ENCODE peak calls at places on chromosomes 4 and X, in eight cellular contexts. One of them, this sample, is unnamed.
A peak's percentile ranks its signal among the peaks of the same experiment; 100 is the strongest.

GRCh38 chr4:86640469-86640868 is 46.4 kb downstream of the PTPN13 start:
- DNase-seq in right lobe of liver: no peak
- DNase-seq in K562: no peak
- DNase-seq in MM.1S: no peak
- DNase-seq in choroid plexus epithelial cell: no peak
- DNase-seq in IMR-90: peak; percentile 61
- DNase-seq in astrocyte of the cerebellum: no peak
- DNase-seq in GM23338: no peak
- DNase-seq in this sample: peak; percentile 1

GRCh38 chr4:153535735-153536494 is 69.8 kb downstream of the TMEM131L start:
- DNase-seq in GM23338: peak; percentile 64
- DNase-seq in K562: no peak
- DNase-seq in MM.1S: no peak
- DNase-seq in astrocyte of the cerebellum: no peak
- DNase-seq in choroid plexus epithelial cell: no peak
- DNase-seq in right lobe of liver: no peak
- DNase-seq in IMR-90: peak; percentile 22
- DNase-seq in this sample: no peak

GRCh38 chr4:188006285-188006848 is 10.8 kb downstream of the ZFP42 start:
- DNase-seq in right lobe of liver: no peak
- DNase-seq in MM.1S: no peak
- DNase-seq in GM23338: no peak
- DNase-seq in IMR-90: no peak
- DNase-seq in choroid plexus epithelial cell: no peak
- DNase-seq in astrocyte of the cerebellum: no peak
- DNase-seq in K562: no peak
- DNase-seq in this sample: no peak

GRCh38 chr4:53019485-53020382 is 157.6 kb downstream of the RASL11B start:
- DNase-seq in right lobe of liver: no peak
- DNase-seq in choroid plexus epithelial cell: peak; percentile 83
- DNase-seq in IMR-90: peak; percentile 71
- DNase-seq in astrocyte of the cerebellum: no peak
- DNase-seq in MM.1S: no peak
- DNase-seq in K562: peak; percentile 24
- DNase-seq in GM23338: no peak
- DNase-seq in this sample: no peak

GRCh38 chrX:1468250-1468772 is 15.6 kb upstream of the ASMTL start:
- DNase-seq in GM23338: no peak
- DNase-seq in IMR-90: no peak
- DNase-seq in right lobe of liver: no peak
- DNase-seq in choroid plexus epithelial cell: peak; percentile 37
- DNase-seq in K562: no peak
- DNase-seq in MM.1S: peak; percentile 90
- DNase-seq in astrocyte of the cerebellum: no peak
- DNase-seq in this sample: peak; percentile 31

GRCh38 chr4:17055788-17056187 is 157.3 kb upstream of the LDB2 start:
- DNase-seq in right lobe of liver: no peak
- DNase-seq in choroid plexus epithelial cell: peak; percentile 96
- DNase-seq in MM.1S: no peak
- DNase-seq in K562: no peak
- DNase-seq in GM23338: no peak
- DNase-seq in astrocyte of the cerebellum: no peak
- DNase-seq in IMR-90: peak; percentile 97
- DNase-seq in this sample: peak; percentile 95

GRCh38 chr4:113476800-113477199 is 284.7 kb downstream of the CAMK2D start:
- DNase-seq in choroid plexus epithelial cell: no peak
- DNase-seq in right lobe of liver: no peak
- DNase-seq in astrocyte of the cerebellum: no peak
- DNase-seq in MM.1S: no peak
- DNase-seq in K562: no peak
- DNase-seq in GM23338: no peak
- DNase-seq in IMR-90: peak; percentile 47
- DNase-seq in this sample: no peak

GRCh38 chrX:12210196-12210815 is 72.0 kb downstream of the FRMPD4 start:
- DNase-seq in K562: no peak
- DNase-seq in GM23338: no peak
- DNase-seq in astrocyte of the cerebellum: peak; percentile 6
- DNase-seq in MM.1S: no peak
- DNase-seq in right lobe of liver: no peak
- DNase-seq in IMR-90: peak; percentile 78
- DNase-seq in choroid plexus epithelial cell: peak; percentile 4
- DNase-seq in this sample: peak; percentile 13

GRCh38 chr4:52789774-52790173 is 38.5 kb upstream of the ERVMER34-1 start:
- DNase-seq in K562: no peak
- DNase-seq in MM.1S: no peak
- DNase-seq in right lobe of liver: no peak
- DNase-seq in choroid plexus epithelial cell: no peak
- DNase-seq in astrocyte of the cerebellum: no peak
- DNase-seq in IMR-90: no peak
- DNase-seq in GM23338: no peak
- DNase-seq in this sample: no peak

GRCh38 chrX:138982350-138982749 is 270.8 kb upstream of the FGF13 start:
- DNase-seq in right lobe of liver: no peak
- DNase-seq in astrocyte of the cerebellum: no peak
- DNase-seq in GM23338: no peak
- DNase-seq in choroid plexus epithelial cell: no peak
- DNase-seq in MM.1S: no peak
- DNase-seq in K562: no peak
- DNase-seq in IMR-90: no peak
- DNase-seq in this sample: no peak

GRCh38 chr4:173651651-173652282 is 121.7 kb upstream of the HAND2 start:
- DNase-seq in astrocyte of the cerebellum: no peak
- DNase-seq in right lobe of liver: no peak
- DNase-seq in choroid plexus epithelial cell: no peak
- DNase-seq in IMR-90: no peak
- DNase-seq in GM23338: no peak
- DNase-seq in MM.1S: no peak
- DNase-seq in K562: no peak
- DNase-seq in this sample: no peak

GRCh38 chr4:7067147-7067522 is 729 bp downstream of the GRPEL1 start:
- DNase-seq in K562: no peak
- DNase-seq in IMR-90: no peak
- DNase-seq in right lobe of liver: peak; percentile 76
- DNase-seq in astrocyte of the cerebellum: no peak
- DNase-seq in MM.1S: no peak
- DNase-seq in GM23338: no peak
- DNase-seq in choroid plexus epithelial cell: no peak
- DNase-seq in this sample: no peak

GRCh38 chr4:7068279-7068842 is 497 bp upstream of the GRPEL1 start:
- DNase-seq in choroid plexus epithelial cell: no peak
- DNase-seq in K562: peak; percentile 98
- DNase-seq in MM.1S: no peak
- DNase-seq in GM23338: no peak
- DNase-seq in IMR-90: no peak
- DNase-seq in astrocyte of the cerebellum: no peak
- DNase-seq in right lobe of liver: no peak
- DNase-seq in this sample: no peak

GRCh38 chr4:7068883-7069282 is 1.0 kb upstream of the GRPEL1 start:
- DNase-seq in choroid plexus epithelial cell: no peak
- DNase-seq in right lobe of liver: no peak
- DNase-seq in K562: peak; percentile 42
- DNase-seq in IMR-90: no peak
- DNase-seq in GM23338: peak; percentile 80
- DNase-seq in MM.1S: no peak
- DNase-seq in astrocyte of the cerebellum: no peak
- DNase-seq in this sample: no peak

GRCh38 chr4:7066493-7066892 is 1.4 kb downstream of the GRPEL1 start:
- DNase-seq in K562: no peak
- DNase-seq in choroid plexus epithelial cell: no peak
- DNase-seq in MM.1S: no peak
- DNase-seq in right lobe of liver: no peak
- DNase-seq in IMR-90: no peak
- DNase-seq in GM23338: no peak
- DNase-seq in astrocyte of the cerebellum: no peak
- DNase-seq in this sample: no peak

GRCh38 chr4:7067523-7068278 is at the start of gene GRPEL1:
- DNase-seq in right lobe of liver: peak; percentile 100
- DNase-seq in K562: peak; percentile 71
- DNase-seq in GM23338: peak; percentile 100
- DNase-seq in MM.1S: peak; percentile 99
- DNase-seq in choroid plexus epithelial cell: peak; percentile 100
- DNase-seq in IMR-90: peak; percentile 99
- DNase-seq in astrocyte of the cerebellum: peak; percentile 97
- DNase-seq in this sample: peak; percentile 98
- TF ChIP-seq CTCF in right lobe of liver: no peak
- TF ChIP-seq CTCF in K562: no peak
- TF ChIP-seq CTCF in GM23338: no peak
- TF ChIP-seq CTCF in MM.1S: no peak
- TF ChIP-seq CTCF in choroid plexus epithelial cell: no peak
- TF ChIP-seq CTCF in IMR-90: no peak
- TF ChIP-seq CTCF in astrocyte of the cerebellum: no peak
- TF ChIP-seq CTCF in this sample: no peak

GRCh38 chr4:2745516-2745915 is 10.6 kb downstream of the TNIP2 start:
- DNase-seq in MM.1S: no peak
- DNase-seq in K562: no peak
- DNase-seq in astrocyte of the cerebellum: no peak
- DNase-seq in choroid plexus epithelial cell: no peak
- DNase-seq in GM23338: no peak
- DNase-seq in right lobe of liver: peak; percentile 16
- DNase-seq in IMR-90: no peak
- DNase-seq in this sample: no peak

GRCh38 chr4:2743518-2744445 is 12.4 kb downstream of the TNIP2 start:
- DNase-seq in IMR-90: no peak
- DNase-seq in right lobe of liver: peak; percentile 39
- DNase-seq in choroid plexus epithelial cell: no peak
- DNase-seq in MM.1S: peak; percentile 12
- DNase-seq in K562: no peak
- DNase-seq in GM23338: no peak
- DNase-seq in astrocyte of the cerebellum: no peak
- DNase-seq in this sample: no peak

GRCh38 chr4:2745981-2746806 is 9.9 kb downstream of the TNIP2 start:
- DNase-seq in MM.1S: peak; percentile 94
- DNase-seq in astrocyte of the cerebellum: no peak
- DNase-seq in choroid plexus epithelial cell: peak; percentile 43
- DNase-seq in IMR-90: peak; percentile 85
- DNase-seq in right lobe of liver: peak; percentile 60
- DNase-seq in GM23338: no peak
- DNase-seq in K562: no peak
- DNase-seq in this sample: no peak

GRCh38 chr4:2744576-2745270 is 11.4 kb downstream of the TNIP2 start:
- DNase-seq in GM23338: no peak
- DNase-seq in choroid plexus epithelial cell: no peak
- DNase-seq in astrocyte of the cerebellum: no peak
- DNase-seq in MM.1S: no peak
- DNase-seq in right lobe of liver: peak; percentile 43
- DNase-seq in K562: no peak
- DNase-seq in IMR-90: no peak
- DNase-seq in this sample: no peak

GRCh38 chr4:2746891-2747695 is 9.0 kb downstream of the TNIP2 start:
- DNase-seq in astrocyte of the cerebellum: no peak
- DNase-seq in right lobe of liver: peak; percentile 50
- DNase-seq in MM.1S: no peak
- DNase-seq in choroid plexus epithelial cell: no peak
- DNase-seq in GM23338: no peak
- DNase-seq in K562: no peak
- DNase-seq in IMR-90: no peak
- DNase-seq in this sample: no peak
- H3K4me3 ChIP-seq in astrocyte of the cerebellum: no peak overlapping the region
- H3K4me3 ChIP-seq in right lobe of liver: no peak overlapping the region
- H3K4me3 ChIP-seq in MM.1S: peak overlapping the region; percentile 43
- H3K4me3 ChIP-seq in choroid plexus epithelial cell: no peak overlapping the region
- H3K4me3 ChIP-seq in GM23338: no peak overlapping the region
- H3K4me3 ChIP-seq in K562: no peak overlapping the region
- H3K4me3 ChIP-seq in IMR-90: no peak overlapping the region
- H3K4me3 ChIP-seq in this sample: no peak overlapping the region

GRCh38 chr4:49032440-49033161 is 46.5 kb downstream of the CWH43 start:
- DNase-seq in right lobe of liver: no peak
- DNase-seq in K562: peak; percentile 36
- DNase-seq in MM.1S: peak; percentile 45
- DNase-seq in choroid plexus epithelial cell: peak; percentile 32
- DNase-seq in GM23338: peak; percentile 37
- DNase-seq in astrocyte of the cerebellum: no peak
- DNase-seq in IMR-90: peak; percentile 6
- DNase-seq in this sample: no peak
- TF ChIP-seq CTCF in right lobe of liver: peak; percentile 59
- TF ChIP-seq CTCF in K562: peak; percentile 78
- TF ChIP-seq CTCF in MM.1S: peak; percentile 73
- TF ChIP-seq CTCF in choroid plexus epithelial cell: peak; percentile 63
- TF ChIP-seq CTCF in GM23338: peak; percentile 66
- TF ChIP-seq CTCF in astrocyte of the cerebellum: peak; percentile 55
- TF ChIP-seq CTCF in IMR-90: peak; percentile 45
- TF ChIP-seq CTCF in this sample: peak; percentile 67

GRCh38 chrX:40083979-40084359 is 13.8 kb downstream of the BCOR start:
- DNase-seq in GM23338: no peak
- DNase-seq in MM.1S: no peak
- DNase-seq in K562: no peak
- DNase-seq in right lobe of liver: peak; percentile 50
- DNase-seq in choroid plexus epithelial cell: no peak
- DNase-seq in astrocyte of the cerebellum: no peak
- DNase-seq in IMR-90: no peak
- DNase-seq in this sample: no peak

GRCh38 chrX:40081679-40082068 is 16.1 kb downstream of the BCOR start:
- DNase-seq in IMR-90: no peak
- DNase-seq in MM.1S: no peak
- DNase-seq in astrocyte of the cerebellum: no peak
- DNase-seq in GM23338: no peak
- DNase-seq in K562: no peak
- DNase-seq in right lobe of liver: peak; percentile 37
- DNase-seq in choroid plexus epithelial cell: peak; percentile 35
- DNase-seq in this sample: no peak

GRCh38 chrX:40082447-40083119 is 15.2 kb downstream of the BCOR start:
- DNase-seq in right lobe of liver: peak; percentile 75
- DNase-seq in GM23338: no peak
- DNase-seq in astrocyte of the cerebellum: no peak
- DNase-seq in IMR-90: no peak
- DNase-seq in MM.1S: no peak
- DNase-seq in choroid plexus epithelial cell: no peak
- DNase-seq in K562: no peak
- DNase-seq in this sample: no peak

GRCh38 chrX:40084471-40084870 is 13.3 kb downstream of the BCOR start:
- DNase-seq in GM23338: no peak
- DNase-seq in astrocyte of the cerebellum: no peak
- DNase-seq in K562: no peak
- DNase-seq in MM.1S: no peak
- DNase-seq in choroid plexus epithelial cell: no peak
- DNase-seq in IMR-90: no peak
- DNase-seq in right lobe of liver: no peak
- DNase-seq in this sample: no peak

DNA sequence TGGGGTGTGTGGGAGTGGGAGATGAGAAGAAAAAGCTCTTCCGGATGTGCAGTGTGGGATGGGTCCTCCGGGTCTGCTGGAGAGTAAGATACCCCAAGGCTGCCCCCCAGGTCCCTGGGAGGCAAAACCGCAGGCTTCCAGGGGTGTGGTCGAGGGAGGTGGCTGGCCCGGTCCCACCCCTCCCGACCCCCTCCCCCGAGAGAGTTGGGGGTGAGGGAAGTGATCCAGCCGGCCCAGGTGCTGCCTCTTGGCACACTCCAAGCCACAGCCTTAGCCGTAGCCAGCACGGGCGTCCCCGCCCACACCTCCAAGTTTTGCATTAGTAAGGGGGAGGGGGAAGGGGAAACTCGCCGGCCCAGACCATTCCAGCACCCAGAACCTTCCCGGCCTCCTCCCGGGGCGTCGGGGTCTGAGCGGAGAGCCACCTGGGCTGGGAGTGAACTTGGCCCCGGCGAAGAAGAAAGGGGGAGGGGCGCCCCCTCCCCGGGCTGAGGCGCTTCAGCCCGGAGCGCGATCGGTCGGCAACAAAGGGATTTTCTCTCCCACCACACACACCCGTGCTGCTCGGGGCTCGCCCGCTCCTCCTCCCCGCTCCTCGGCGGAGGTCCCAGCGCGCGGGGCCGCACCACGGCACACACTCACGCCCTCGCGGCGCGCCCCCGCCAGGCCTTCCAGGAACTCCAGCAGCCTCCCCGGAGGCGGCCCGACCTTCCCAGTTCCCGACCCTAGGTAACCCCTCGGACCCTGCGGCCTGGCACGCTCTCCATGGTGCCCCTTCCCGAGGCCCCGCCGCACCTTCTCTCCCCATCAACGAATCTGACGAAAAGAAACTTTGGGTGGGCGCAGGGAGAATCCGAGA is 14.4 kb downstream of the BCOR start:
- DNase-seq in K562: peak; percentile 60
- DNase-seq in choroid plexus epithelial cell: no peak
- DNase-seq in astrocyte of the cerebellum: no peak
- DNase-seq in MM.1S: no peak
- DNase-seq in GM23338: peak; percentile 62
- DNase-seq in right lobe of liver: peak; percentile 77
- DNase-seq in IMR-90: no peak
- DNase-seq in this sample: no peak
- H3K4me3 ChIP-seq in K562: peak overlapping the region; percentile 15
- H3K4me3 ChIP-seq in choroid plexus epithelial cell: peak overlapping the region; percentile 42
- H3K4me3 ChIP-seq in astrocyte of the cerebellum: peak overlapping the region; percentile 36
- H3K4me3 ChIP-seq in MM.1S: no peak overlapping the region
- H3K4me3 ChIP-seq in GM23338: peak overlapping the region; percentile 55
- H3K4me3 ChIP-seq in right lobe of liver: peak overlapping the region; percentile 38
- H3K4me3 ChIP-seq in IMR-90: peak overlapping the region; percentile 20
- H3K4me3 ChIP-seq in this sample: peak overlapping the region; percentile 41